ENCODE peak calls at places on chromosomes 1 and 21, in six cellular contexts. F, Y, U, D, C and B are unnamed samples. For H3K27me3, the result is how much of the 10 kb centered on the place peaks cover.

GRCh38 chr1:110390096-110390495 is 730 bp downstream of the SLC16A4 start:
- DNase-seq in F (peak), Y (peak), U (peak), D (no peak), C (peak), B (no peak)

GRCh38 chr1:29956343-29957030 is 720.2 kb downstream of the PTPRU start:
- DNase-seq in F (no peak), Y (no peak), U (no peak), D (no peak), C (no peak), B (no peak)

GRCh38 chr1:119015547-119015946 is 27.4 kb upstream of the TBX15 start:
- DNase-seq in F (no peak), Y (no peak), U (no peak), D (no peak), C (no peak), B (no peak)

GRCh38 chr1:159752135-159752580 is 28.6 kb upstream of the DUSP23 start:
- DNase-seq in F (peak), Y (no peak), U (no peak), D (peak), C (no peak), B (no peak)

GRCh38 chr1:28208818-28209441 is 23.9 kb downstream of the DNAJC8 start:
- DNase-seq in F (peak), Y (peak), U (peak), D (no peak), C (peak), B (peak)

GRCh38 chr1:18651727-18652126 is 21.1 kb downstream of the PAX7 start:
- DNase-seq in F (no peak), Y (no peak), U (no peak), D (no peak), C (peak), B (no peak)

GRCh38 chr1:109914587-109915240 is 4.1 kb downstream of the CSF1 start:
- DNase-seq in F (peak), Y (no peak), U (no peak), D (no peak), C (no peak), B (no peak)

GRCh38 chr1:231949277-231950122 is 322.9 kb downstream of the DISC1 start:
- DNase-seq in F (no peak), Y (no peak), U (no peak), D (no peak), C (peak), B (no peak)

GRCh38 chr21:28421716-28422480 is 570.8 kb downstream of the LTN1 start:
- DNase-seq in F (peak), Y (no peak), U (no peak), D (no peak), C (no peak), B (no peak)

GRCh38 chr1:241235236-241235897 is 121.6 kb downstream of the RGS7 start:
- DNase-seq in F (no peak), Y (no peak), U (no peak), D (no peak), C (peak), B (no peak)

GRCh38 chr1:4770713-4771112 is 116.3 kb downstream of the AJAP1 start:
- DNase-seq in F (no peak), Y (no peak), U (no peak), D (no peak), C (no peak), B (no peak)

GRCh38 chr1:161033751-161034150 is 5.0 kb downstream of the TSTD1 start:
- DNase-seq in F (no peak), Y (no peak), U (peak), D (no peak), C (no peak), B (peak)

GRCh38 chr1:246515390-246516005 is 8.4 kb upstream of the SMYD3 start:
- DNase-seq in F (no peak), Y (no peak), U (no peak), D (no peak), C (no peak), B (no peak)

GRCh38 chr21:43834146-43834905 is 30.7 kb upstream of the AGPAT3 start:
- DNase-seq in F (no peak), Y (no peak), U (no peak), D (no peak), C (no peak), B (no peak)

GRCh38 chr1:235648954-235649721 is 446 bp downstream of the GNG4 start:
- DNase-seq in F (peak), Y (peak), U (no peak), D (no peak), C (peak), B (no peak)

GRCh38 chr1:9844106-9844505 is 20.3 kb upstream of the CLSTN1 start:
- DNase-seq in F (no peak), Y (no peak), U (no peak), D (no peak), C (no peak), B (no peak)

GRCh38 chr1:36553591-36554417 is 71.1 kb upstream of the CSF3R start:
- DNase-seq in F (peak), Y (peak), U (peak), D (no peak), C (peak), B (peak)

GRCh38 chr1:60984066-60984799 is 98.1 kb upstream of the NFIA start:
- DNase-seq in F (peak), Y (no peak), U (peak), D (no peak), C (no peak), B (no peak)

GRCh38 chr1:53693773-53694717 is 44.9 kb downstream of the GLIS1 start:
- DNase-seq in F (peak), Y (no peak), U (no peak), D (no peak), C (no peak), B (no peak)

GRCh38 chr1:231679109-231679508 is 52.5 kb downstream of the DISC1 start:
- DNase-seq in F (no peak), Y (no peak), U (no peak), D (no peak), C (no peak), B (no peak)

GRCh38 chr1:44511769-44512168 is 106.7 kb downstream of the RNF220 start:
- DNase-seq in F (no peak), Y (no peak), U (no peak), D (no peak), C (no peak), B (no peak)

GRCh38 chr1:201899683-201900429 is 11.2 kb downstream of the SHISA4 start:
- DNase-seq in F (no peak), Y (no peak), U (no peak), D (no peak), C (no peak), B (no peak)

GRCh38 chr1:179083031-179083345 is 1.1 kb downstream of the TOR3A start:
- DNase-seq in F (peak), Y (no peak), U (no peak), D (no peak), C (no peak), B (no peak)

GRCh38 chr1:69567847-69568434 is at the start of gene LRRC7:
- DNase-seq in F (no peak), Y (peak), U (peak), D (no peak), C (peak), B (no peak)

GRCh38 chr1:197633447-197634039 is 141.7 kb downstream of the DENND1B start:
- DNase-seq in F (no peak), Y (no peak), U (no peak), D (no peak), C (no peak), B (no peak)

GRCh38 chr1:236354330-236355147 is 39.5 kb upstream of the EDARADD start:
- DNase-seq in F (no peak), Y (no peak), U (peak), D (no peak), C (no peak), B (no peak)

GRCh38 chr21:27129215-27129614 is 162.3 kb upstream of the ADAMTS5 start:
- DNase-seq in F (no peak), Y (peak), U (no peak), D (no peak), C (no peak), B (no peak)

GRCh38 chr21:32216293-32216692 is 62.6 kb downstream of the MIS18A start:
- DNase-seq in F (no peak), Y (no peak), U (no peak), D (no peak), C (no peak), B (no peak)

GRCh38 chr1:228737613-228738012 is 2.3 kb downstream of the RHOU start:
- DNase-seq in F (no peak), Y (no peak), U (no peak), D (no peak), C (no peak), B (no peak)

GRCh38 chr1:229863651-229864545 is 203.1 kb upstream of the GALNT2 start:
- DNase-seq in F (no peak), Y (no peak), U (no peak), D (no peak), C (no peak), B (no peak)

GRCh38 chr1:229258851-229259110 is 12.1 kb upstream of the RAB4A start:
- DNase-seq in F (no peak), Y (no peak), U (no peak), D (no peak), C (no peak), B (no peak)

GRCh38 chr1:219465247-219466093 is 147.4 kb downstream of the ZC3H11B start:
- DNase-seq in F (peak), Y (no peak), U (no peak), D (no peak), C (no peak), B (no peak)

GRCh38 chr1:116115476-116115875 is 4.3 kb downstream of the MAB21L3 start:
- DNase-seq in F (peak), Y (peak), U (no peak), D (no peak), C (no peak), B (no peak)

GRCh38 chr1:155022927-155023236 is 10.7 kb downstream of the DCST2 start:
- DNase-seq in F (no peak), Y (no peak), U (peak), D (no peak), C (no peak), B (no peak)

GRCh38 chr1:70411360-70411844 is 334 bp downstream of the CTH start:
- DNase-seq in F (peak), Y (no peak), U (no peak), D (no peak), C (no peak), B (no peak)

GRCh38 chr1:168348146-168348709 is 67.6 kb downstream of the TBX19 start:
- DNase-seq in F (no peak), Y (no peak), U (peak), D (no peak), C (no peak), B (peak)

GRCh38 chr1:62318320-62318755 is 896 bp downstream of the KANK4 start:
- DNase-seq in F (no peak), Y (no peak), U (no peak), D (no peak), C (peak), B (no peak)
- H3K27me3 ChIP-seq in F (under half), Y (under half), U (under half), D (under half), C (half or more), B (under half)

GRCh38 chr1:95311006-95311405 is 77.0 kb downstream of the RWDD3 start:
- DNase-seq in F (no peak), Y (no peak), U (no peak), D (no peak), C (no peak), B (no peak)
- H3K27me3 ChIP-seq in F (under half), Y (under half), U (under half), D (under half), C (under half), B (under half)

DNA sequence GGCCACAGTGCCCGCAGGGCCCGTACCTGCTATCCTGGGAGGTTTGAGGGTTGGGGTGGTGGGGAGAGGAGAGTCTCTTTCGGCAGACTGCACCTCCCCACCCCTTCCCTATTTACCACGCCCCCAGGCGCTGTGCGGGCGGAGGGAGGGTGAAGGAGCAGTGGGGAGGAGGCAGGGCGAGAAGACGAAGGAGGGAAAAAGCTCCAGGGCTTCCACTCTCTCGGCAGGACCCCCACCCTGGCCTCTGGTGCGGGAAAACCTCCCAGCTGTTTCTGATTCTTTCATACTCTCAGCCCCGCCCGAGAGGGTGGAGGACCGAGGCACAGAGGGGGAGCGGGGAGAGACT is 896 bp upstream of the WNT2B start:
- DNase-seq in F (no peak), Y (no peak), U (peak), D (no peak), C (peak), B (no peak)
- H3K27me3 ChIP-seq in F (half or more), Y (under half), U (under half), D (under half), C (half or more), B (under half)

GRCh38 chr21:15242906-15243305 is 178.1 kb upstream of the NRIP1 start:
- DNase-seq in F (no peak), Y (no peak), U (no peak), D (no peak), C (no peak), B (no peak)
- H3K27me3 ChIP-seq in F (under half), Y (under half), U (under half), D (under half), C (under half), B (under half)

GRCh38 chr1:156875067-156875615 is 14.5 kb downstream of the NTRK1 start:
- DNase-seq in F (no peak), Y (no peak), U (no peak), D (no peak), C (no peak), B (no peak)

GRCh38 chr1:156876281-156876680 is 15.6 kb downstream of the NTRK1 start:
- DNase-seq in F (no peak), Y (no peak), U (no peak), D (no peak), C (peak), B (no peak)

GRCh38 chr1:156874572-156874971 is 13.9 kb downstream of the NTRK1 start:
- DNase-seq in F (no peak), Y (no peak), U (no peak), D (no peak), C (no peak), B (no peak)

GRCh38 chr1:156873659-156874058 is 13.0 kb downstream of the NTRK1 start:
- DNase-seq in F (no peak), Y (no peak), U (no peak), D (no peak), C (no peak), B (no peak)

DNA sequence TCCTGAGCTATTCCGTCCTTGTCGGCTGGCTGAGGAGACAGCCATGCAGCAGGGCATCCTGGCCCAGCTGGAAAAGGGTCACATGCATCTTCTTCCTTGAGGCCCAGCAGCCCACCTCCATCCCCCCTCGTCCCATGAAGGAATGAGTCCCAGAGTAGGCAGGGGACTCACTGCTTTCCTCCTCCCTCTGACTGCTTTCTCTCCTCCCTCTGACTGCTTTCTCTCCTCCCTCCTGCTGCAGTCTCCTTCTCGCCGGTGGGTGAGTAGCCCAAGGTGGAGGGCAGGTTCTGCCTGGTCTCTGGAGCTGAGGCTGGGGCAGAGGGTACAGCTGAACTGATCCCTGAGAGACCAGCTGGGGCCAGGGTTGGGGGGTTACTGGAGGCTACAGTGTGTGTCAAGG is 13.5 kb downstream of the NTRK1 start:
- DNase-seq in F (no peak), Y (no peak), U (no peak), D (no peak), C (no peak), B (no peak)
- H3K27me3 ChIP-seq in F (under half), Y (under half), U (under half), D (under half), C (half or more), B (under half)

GRCh38 chr1:206115791-206116190 is 1.4 kb downstream of the AVPR1B start:
- DNase-seq in F (no peak), Y (no peak), U (no peak), D (no peak), C (no peak), B (no peak)

GRCh38 chr1:206112600-206113301 is 4.4 kb downstream of the AVPR1B start:
- DNase-seq in F (no peak), Y (no peak), U (no peak), D (no peak), C (no peak), B (no peak)

GRCh38 chr1:206116191-206116872 is 856 bp downstream of the AVPR1B start:
- DNase-seq in F (no peak), Y (no peak), U (no peak), D (no peak), C (no peak), B (no peak)

GRCh38 chr1:206116873-206117150 is 376 bp downstream of the AVPR1B start:
- DNase-seq in F (no peak), Y (no peak), U (no peak), D (no peak), C (no peak), B (no peak)

DNA sequence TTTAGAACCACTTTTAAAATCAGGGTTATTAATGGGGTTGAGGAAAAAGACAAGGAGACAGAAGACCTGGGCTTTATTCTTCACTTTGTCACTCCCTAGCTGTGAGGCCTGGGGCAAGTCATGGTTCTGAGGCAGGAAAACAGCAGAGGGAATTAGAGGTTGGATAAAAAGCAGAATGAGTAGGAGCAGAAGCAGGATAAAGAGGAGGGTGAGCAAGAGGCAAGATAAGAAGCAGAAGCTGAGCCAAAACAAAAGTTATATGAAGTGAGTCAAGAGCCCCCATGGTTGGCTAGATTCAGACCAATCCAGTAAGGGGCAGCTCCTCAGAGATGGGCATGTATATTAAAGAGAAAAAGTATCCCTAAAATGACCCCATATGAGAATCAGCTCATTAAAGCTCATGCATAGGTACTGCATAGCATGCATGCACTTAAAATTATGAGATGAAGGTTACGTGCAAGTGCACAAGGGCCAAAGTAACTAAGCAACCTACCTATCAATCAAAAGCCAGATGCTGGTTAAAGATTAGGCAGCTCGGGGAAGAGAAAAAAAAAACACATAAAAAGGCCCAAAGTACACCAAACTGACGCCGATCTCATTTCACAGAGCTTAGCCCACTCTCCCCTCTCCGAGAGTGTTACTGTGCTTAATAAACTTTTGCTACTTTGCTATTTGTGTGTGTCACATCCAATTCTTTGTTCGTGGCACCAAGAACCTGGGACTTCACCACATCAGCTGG is 2.3 kb downstream of the AVPR1B start:
- DNase-seq in F (no peak), Y (no peak), U (no peak), D (no peak), C (no peak), B (no peak)
- H3K27me3 ChIP-seq in F (half or more), Y (under half), U (under half), D (under half), C (under half), B (under half)

DNA sequence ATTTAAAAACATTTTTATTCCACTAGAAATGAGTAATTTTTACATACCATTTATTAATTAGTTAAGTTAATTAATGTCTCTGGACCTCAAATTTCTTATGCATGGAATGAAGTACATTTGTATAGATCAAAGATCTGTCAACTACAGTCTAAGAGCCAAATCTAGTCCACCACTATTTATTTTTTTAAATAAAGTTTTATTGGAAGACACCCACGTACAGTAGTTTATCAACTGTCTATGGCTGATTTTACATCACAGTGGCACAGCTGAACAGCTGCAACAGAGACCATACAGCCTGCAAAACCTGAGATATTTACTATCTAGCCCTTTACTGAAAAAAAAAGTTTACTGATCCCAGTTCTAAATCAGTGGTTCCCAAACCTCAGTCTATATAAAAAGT is 188.6 kb upstream of the HP1BP3 start:
- DNase-seq in F (no peak), Y (no peak), U (no peak), D (no peak), C (no peak), B (no peak)
- H3K27me3 ChIP-seq in F (under half), Y (under half), U (under half), D (under half), C (under half), B (under half)